ENCODE peak calls at places on chromosomes 5 and 9, in seven cellular contexts. L is psoas muscle, C is A673, J is neural progenitor cell, X is HCT116, M is colonic mucosa, A is body of pancreas. E is an unnamed sample.

GRCh38 chr5:2550479-2550878 is 201.0 kb downstream of the IRX2 start:
- DNase-seq in A (no peak), X (no peak), L (no peak), J (no peak), M (no peak), C (no peak), E (no peak)

GRCh38 chr9:80646211-80646610 is 1043.1 kb downstream of the TLE1 start:
- DNase-seq in L (no peak), C (no peak), X (no peak), A (no peak), J (no peak), M (no peak), E (no peak)

GRCh38 chr5:1470762-1471211 is 25.5 kb upstream of the SLC6A3 start:
- DNase-seq in X (no peak), M (no peak), L (no peak), J (no peak), A (peak; percentile 32), C (no peak), E (no peak)

GRCh38 chr5:9622891-9623547 is 7.1 kb downstream of the TAS2R1 start:
- DNase-seq in C (no peak), M (no peak), J (peak; percentile 56), A (no peak), X (no peak), L (no peak), E (no peak)

GRCh38 chr5:10432059-10433008 is 9.3 kb upstream of the ROPN1L start:
- DNase-seq in X (no peak), M (no peak), J (no peak), C (no peak), L (no peak), A (no peak), E (no peak)

GRCh38 chr5:74648835-74649286 is 8.3 kb upstream of the ENC1 start:
- DNase-seq in M (no peak), J (peak; percentile 81), A (peak; percentile 36), X (no peak), L (no peak), C (peak; percentile 75), E (no peak)

GRCh38 chr9:19660019-19660418 is 128.8 kb downstream of the SLC24A2 start:
- DNase-seq in A (no peak), M (no peak), L (no peak), X (no peak), C (no peak), J (no peak), E (no peak)

GRCh38 chr9:89466451-89467277 is 31.2 kb downstream of the SEMA4D start:
- DNase-seq in L (no peak), X (no peak), J (no peak), C (no peak), A (no peak), M (no peak), E (no peak)

GRCh38 chr5:111124793-111125192 is 32.6 kb downstream of the WDR36 start:
- DNase-seq in A (no peak), X (no peak), M (no peak), L (no peak), C (no peak), J (no peak), E (no peak)

GRCh38 chr9:29475471-29475870 is 1902.2 kb upstream of the C9orf72 start:
- DNase-seq in C (no peak), J (no peak), X (no peak), A (no peak), M (no peak), L (no peak), E (no peak)

GRCh38 chr5:109907751-109908150 is 218.0 kb downstream of the MAN2A1 start:
- DNase-seq in J (no peak), A (no peak), X (no peak), L (no peak), C (peak; percentile 10), M (no peak), E (no peak)

GRCh38 chr9:96061293-96061987 is 185.9 kb downstream of the ERCC6L2 start:
- DNase-seq in L (no peak), M (no peak), J (peak; percentile 50), A (peak; percentile 56), C (peak; percentile 75), X (peak; percentile 10), E (no peak)

GRCh38 chr5:132098151-132098594 is 24.6 kb downstream of the CSF2 start:
- DNase-seq in M (no peak), A (no peak), X (no peak), C (no peak), J (no peak), L (no peak), E (no peak)

GRCh38 chr9:135029434-135029833 is 58.0 kb upstream of the OLFM1 start:
- DNase-seq in L (no peak), J (no peak), A (no peak), M (no peak), C (no peak), X (no peak), E (no peak)

GRCh38 chr5:143536364-143536763 is 132.9 kb upstream of the NR3C1 start:
- DNase-seq in M (no peak), C (peak; percentile 2), L (peak; percentile 27), X (peak; percentile 37), A (no peak), J (no peak), E (peak; percentile 10)

GRCh38 chr9:115404311-115404710 is 286.4 kb upstream of the TNC start:
- DNase-seq in C (no peak), J (no peak), A (no peak), M (no peak), L (no peak), X (no peak), E (no peak)

GRCh38 chr5:159503236-159503635 is 172.9 kb upstream of the IL12B start:
- DNase-seq in L (no peak), A (no peak), X (no peak), M (no peak), J (no peak), C (no peak), E (no peak)

GRCh38 chr5:33997331-33997983 is 10.4 kb downstream of the AMACR start:
- DNase-seq in A (peak; percentile 77), M (peak; percentile 55), L (peak; percentile 63), X (peak; percentile 19), C (peak; percentile 81), J (peak; percentile 58), E (peak; percentile 48)

GRCh38 chr9:35858428-35858827 is 11.8 kb downstream of the OR13J1 start:
- DNase-seq in A (no peak), X (no peak), L (no peak), J (no peak), M (no peak), C (no peak), E (no peak)

GRCh38 chr5:40676643-40677333 is 2.9 kb upstream of the PTGER4 start:
- DNase-seq in L (peak; percentile 60), M (peak; percentile 47), J (no peak), A (no peak), X (no peak), C (peak; percentile 48), E (no peak)

GRCh38 chr9:94697972-94698581 is 28.4 kb upstream of the AOPEP start:
- DNase-seq in L (no peak), J (peak; percentile 39), M (no peak), X (no peak), C (no peak), A (no peak), E (no peak)

GRCh38 chr5:107398703-107399102 is 272.0 kb downstream of the EFNA5 start:
- DNase-seq in M (no peak), X (no peak), L (no peak), A (no peak), C (no peak), J (no peak), E (no peak)

GRCh38 chr5:34652916-34653315 is 3.2 kb upstream of the RAI14 start:
- DNase-seq in J (no peak), C (no peak), A (no peak), L (no peak), X (no peak), M (no peak), E (no peak)

GRCh38 chr9:16652511-16653101 is 217.9 kb downstream of the BNC2 start:
- DNase-seq in J (no peak), L (no peak), C (no peak), X (no peak), M (no peak), A (no peak), E (no peak)

GRCh38 chr5:173625261-173625660 is 8.8 kb upstream of the BOD1 start:
- DNase-seq in M (no peak), L (no peak), A (no peak), J (no peak), X (no peak), C (no peak), E (no peak)
- H3K4me1 ChIP-seq in M (no peaks in the 10 kb centered on the region), L (peaks cover 19% of the 10 kb centered on the region), A (no peaks in the 10 kb centered on the region), J (peaks cover 15% of the 10 kb centered on the region), X (no peaks in the 10 kb centered on the region), C (peaks cover 7% of the 10 kb centered on the region), E (no peaks in the 10 kb centered on the region)

GRCh38 chr5:36739751-36740221 is 133.4 kb downstream of the SLC1A3 start:
- DNase-seq in J (peak; percentile 80), A (peak; percentile 90), C (peak; percentile 85), M (peak; percentile 89), X (peak; percentile 73), L (peak; percentile 46), E (peak; percentile 76)

GRCh38 chr5:36733183-36733582 is 126.8 kb downstream of the SLC1A3 start:
- DNase-seq in A (no peak), J (no peak), L (no peak), C (no peak), M (no peak), X (no peak), E (no peak)

GRCh38 chr5:36730537-36731216 is 124.3 kb downstream of the SLC1A3 start:
- DNase-seq in L (no peak), X (no peak), A (no peak), M (no peak), J (no peak), C (no peak), E (no peak)

GRCh38 chr5:36728697-36729543 is 122.5 kb downstream of the SLC1A3 start:
- DNase-seq in X (no peak), M (no peak), C (peak; percentile 78), J (peak; percentile 76), L (no peak), A (no peak), E (peak; percentile 58)

GRCh38 chr5:36734422-36734821 is 128.0 kb downstream of the SLC1A3 start:
- DNase-seq in C (peak; percentile 36), L (no peak), A (no peak), J (peak; percentile 34), M (no peak), X (no peak), E (no peak)
- TF ChIP-seq CTCF in C (peak; percentile 34), L (peak; percentile 7), A (peak; percentile 42), J (peak; percentile 37), M (no peak), X (no peak), E (peak; percentile 47)

GRCh38 chr9:91833878-91834255 is 116.2 kb downstream of the ROR2 start:
- DNase-seq in X (no peak), L (no peak), A (no peak), M (no peak), C (no peak), J (no peak), E (no peak)
- H3K27ac ChIP-seq in X (no peak overlapping the region), L (no peak overlapping the region), A (no peak overlapping the region), M (no peak overlapping the region), C (no peak overlapping the region), J (peak overlapping the region; percentile 64), E (no peak overlapping the region)

DNA sequence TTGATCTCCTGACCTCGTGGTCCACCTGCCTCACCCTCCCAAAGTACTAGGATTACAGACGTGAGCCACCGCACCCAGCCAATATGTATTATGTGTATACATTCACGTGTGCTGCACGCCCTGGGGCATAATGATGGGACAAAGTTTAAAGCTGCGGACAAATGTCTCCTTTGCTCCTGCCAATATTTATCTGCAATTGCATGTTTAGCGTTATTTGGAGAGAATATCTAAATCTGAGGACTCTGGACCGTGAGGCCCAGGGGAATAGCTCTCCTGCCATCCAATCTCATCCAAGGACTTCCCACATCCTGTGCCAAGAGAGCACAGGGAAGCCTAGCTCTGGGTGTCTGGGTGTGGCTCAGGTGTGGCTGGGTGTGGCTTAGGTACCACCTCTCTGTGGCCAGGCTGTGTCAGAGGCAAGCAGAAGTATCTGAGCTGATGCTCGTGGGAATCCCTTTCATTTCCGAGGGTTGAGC is 6.9 kb upstream of the BOD1 start:
- DNase-seq in A (no peak), X (no peak), C (no peak), J (no peak), L (no peak), M (peak; percentile 69), E (no peak)
- H3K4me1 ChIP-seq in A (no peaks in the 10 kb centered on the region), X (no peaks in the 10 kb centered on the region), C (peaks cover 7% of the 10 kb centered on the region), J (peaks cover 9% of the 10 kb centered on the region), L (peaks cover 26% of the 10 kb centered on the region), M (no peaks in the 10 kb centered on the region), E (no peaks in the 10 kb centered on the region)